ENCODE peak calls at places on chromosomes 2 and 18, in four cellular contexts. J, L, I and W are unnamed samples.

GRCh38 chr2:200373973-200374416 is 67.5 kb downstream of the SPATS2L start:
- DNase-seq in L (no peak), J (no peak), I (no peak), W (no peak)

GRCh38 chr18:74609535-74609934 is 11.9 kb downstream of the ZNF407 start:
- DNase-seq in J (no peak), I (no peak), L (no peak), W (no peak)

GRCh38 chr2:171688129-171688465 is 828 bp downstream of the DYNC1I2 start:
- DNase-seq in J (no peak), L (no peak), I (no peak), W (no peak)

GRCh38 chr2:190069936-190070696 is 7.6 kb upstream of the MSTN start:
- DNase-seq in L (no peak), J (peak; percentile 68), I (no peak), W (no peak)

GRCh38 chr2:131156452-131157149 is 51.5 kb downstream of the PLEKHB2 start:
- DNase-seq in J (no peak), L (no peak), I (no peak), W (no peak)

GRCh38 chr2:186695081-186695756 is 1.4 kb downstream of the FAM171B start:
- DNase-seq in I (no peak), J (no peak), L (no peak), W (no peak)

GRCh38 chr2:86027196-86027912 is 78.3 kb downstream of the POLR1A start:
- DNase-seq in L (no peak), J (no peak), I (no peak), W (no peak)

GRCh38 chr2:26564121-26564520 is 77.0 kb downstream of the CIB4 start:
- DNase-seq in L (no peak), J (no peak), I (no peak), W (peak; percentile 35)

GRCh38 chr2:45134014-45134413 is 124.8 kb upstream of the SIX2 start:
- DNase-seq in I (no peak), J (no peak), L (no peak), W (no peak)

GRCh38 chr2:112143150-112143549 is 5.0 kb downstream of the FBLN7 start:
- DNase-seq in J (no peak), L (peak; percentile 12), I (no peak), W (no peak)

GRCh38 chr2:6865346-6866238 is at the start of gene CMPK2:
- DNase-seq in J (peak; percentile 85), L (peak; percentile 55), I (no peak), W (peak; percentile 95)

GRCh38 chr2:98664323-98664722 is 55.9 kb downstream of the UNC50 start:
- DNase-seq in I (no peak), L (no peak), J (no peak), W (no peak)

GRCh38 chr2:157733263-157733662 is 104.6 kb upstream of the ACVR1C start:
- DNase-seq in I (no peak), J (no peak), L (no peak), W (no peak)

GRCh38 chr2:94876523-94876863 is 5.3 kb downstream of the TEKT4 start:
- DNase-seq in I (no peak), J (no peak), L (no peak), W (peak; percentile 60)

GRCh38 chr2:124080281-124081153 is 55.4 kb downstream of the CNTNAP5 start:
- DNase-seq in J (no peak), L (no peak), I (no peak), W (no peak)

GRCh38 chr2:56127773-56128170 is 56.0 kb upstream of the CCDC85A start:
- DNase-seq in L (no peak), J (no peak), I (no peak), W (no peak)

GRCh38 chr2:50491541-50492114 is 540.3 kb downstream of the NRXN1 start:
- DNase-seq in I (no peak), L (no peak), J (no peak), W (no peak)

GRCh38 chr2:84516234-84516986 is at the start of gene DNAH6:
- DNase-seq in J (peak; percentile 93), L (peak; percentile 92), I (peak; percentile 61), W (peak; percentile 92)

GRCh38 chr2:166234112-166234846 is 106.5 kb upstream of the SCN1A start:
- DNase-seq in L (no peak), I (no peak), J (no peak), W (no peak)

GRCh38 chr2:32805104-32806095 is 141.4 kb upstream of the LTBP1 start:
- DNase-seq in I (no peak), L (no peak), J (no peak), W (no peak)

GRCh38 chr2:171541202-171541884 is 19.1 kb downstream of the CYBRD1 start:
- DNase-seq in J (no peak), L (no peak), I (no peak), W (no peak)

GRCh38 chr2:200223385-200223784 is 83.1 kb upstream of the SPATS2L start:
- DNase-seq in I (no peak), J (no peak), L (no peak), W (no peak)

GRCh38 chr2:239459056-239459455 is 58.2 kb upstream of the HDAC4 start:
- DNase-seq in L (peak; percentile 25), J (peak; percentile 18), I (no peak), W (peak; percentile 61)

GRCh38 chr18:11972371-11973174 is 8.7 kb upstream of the IMPA2 start:
- DNase-seq in J (no peak), I (no peak), L (no peak), W (no peak)

GRCh38 chr18:27966872-27967271 is 210.1 kb downstream of the CDH2 start:
- DNase-seq in I (no peak), L (no peak), J (no peak), W (no peak)

GRCh38 chr2:65198737-65199136 is 28.9 kb upstream of the ACTR2 start:
- DNase-seq in L (no peak), J (no peak), I (no peak), W (no peak)

GRCh38 chr2:223469270-223470057 is 132.7 kb downstream of the SCG2 start:
- DNase-seq in I (no peak), J (no peak), L (no peak), W (no peak)

GRCh38 chr2:215906458-215906857 is 106.9 kb downstream of the MREG start:
- DNase-seq in J (no peak), L (no peak), I (no peak), W (no peak)

GRCh38 chr2:215901796-215902195 is 111.6 kb downstream of the MREG start:
- DNase-seq in L (no peak), I (no peak), J (no peak), W (no peak)

GRCh38 chr2:215905691-215906090 is 107.7 kb downstream of the MREG start:
- DNase-seq in I (no peak), L (no peak), J (no peak), W (no peak)

GRCh38 chr2:215903208-215903607 is 110.1 kb downstream of the MREG start:
- DNase-seq in I (no peak), L (no peak), J (no peak), W (no peak)

GRCh38 chr2:215904101-215904500 is 109.2 kb downstream of the MREG start:
- DNase-seq in I (no peak), J (no peak), L (no peak), W (no peak)
- H3K27ac ChIP-seq in I (no peak overlapping the region), J (no peak overlapping the region), L (no peak overlapping the region), W (no peak overlapping the region)

GRCh38 chr2:41935806-41936205 is 112.0 kb upstream of the PKDCC start:
- DNase-seq in L (no peak), J (no peak), I (no peak), W (no peak)

GRCh38 chr2:41937464-41937861 is 110.4 kb upstream of the PKDCC start:
- DNase-seq in I (no peak), L (peak; percentile 82), J (no peak), W (no peak)

GRCh38 chr2:41937921-41938708 is 109.7 kb upstream of the PKDCC start:
- DNase-seq in J (no peak), I (no peak), L (peak; percentile 97), W (no peak)

GRCh38 chr2:41935004-41935401 is 112.8 kb upstream of the PKDCC start:
- DNase-seq in L (no peak), J (no peak), I (no peak), W (no peak)

GRCh38 chr2:41936751-41937463 is 110.9 kb upstream of the PKDCC start:
- DNase-seq in J (no peak), I (no peak), L (peak; percentile 74), W (no peak)
- H3K27ac ChIP-seq in J (no peak overlapping the region), I (no peak overlapping the region), L (peak overlapping the region; percentile 64), W (no peak overlapping the region)

DNA sequence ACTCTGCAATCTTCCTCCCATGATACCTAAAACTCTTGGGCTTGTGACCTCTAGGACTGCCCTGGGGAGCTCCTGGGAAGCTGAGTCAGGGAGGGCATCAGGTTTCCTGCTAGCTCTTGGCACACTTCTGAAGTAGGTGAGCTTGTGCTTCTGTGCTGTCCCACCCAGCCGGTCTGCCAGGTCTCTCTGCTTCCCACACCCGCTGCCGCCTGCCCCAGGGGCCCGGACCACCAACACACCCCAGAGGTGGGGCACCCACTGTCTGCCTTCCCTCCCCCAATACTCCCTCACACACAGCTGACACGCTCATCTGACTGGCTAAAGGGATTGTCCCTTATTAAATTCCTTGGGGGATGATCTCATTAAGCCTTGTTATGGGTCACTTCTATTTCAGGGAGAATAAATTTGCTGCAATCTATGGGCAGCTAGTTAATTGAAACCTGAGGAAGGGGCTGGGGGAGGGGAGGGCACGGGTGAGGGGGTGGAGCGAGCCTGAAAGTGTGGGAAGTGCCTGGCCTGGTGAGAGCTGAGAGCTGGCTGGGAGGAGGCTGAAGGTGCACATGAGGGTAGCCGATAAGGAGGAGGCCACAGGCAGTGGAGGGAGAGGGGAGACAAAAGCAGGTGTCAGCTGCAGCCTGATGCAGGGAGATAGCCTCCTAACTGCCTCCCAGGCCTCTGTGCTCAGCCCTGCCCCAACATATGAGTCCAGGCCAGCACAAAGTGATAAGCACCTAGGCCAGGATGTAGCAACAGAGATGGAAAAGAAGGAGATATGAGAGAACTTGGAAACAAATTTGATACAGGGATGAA is 48.8 kb downstream of the HAUS1 start:
- DNase-seq in L (peak; percentile 67), I (no peak), J (no peak), W (no peak)
- H3K27ac ChIP-seq in L (peak overlapping the region; percentile 55), I (no peak overlapping the region), J (no peak overlapping the region), W (no peak overlapping the region)

DNA sequence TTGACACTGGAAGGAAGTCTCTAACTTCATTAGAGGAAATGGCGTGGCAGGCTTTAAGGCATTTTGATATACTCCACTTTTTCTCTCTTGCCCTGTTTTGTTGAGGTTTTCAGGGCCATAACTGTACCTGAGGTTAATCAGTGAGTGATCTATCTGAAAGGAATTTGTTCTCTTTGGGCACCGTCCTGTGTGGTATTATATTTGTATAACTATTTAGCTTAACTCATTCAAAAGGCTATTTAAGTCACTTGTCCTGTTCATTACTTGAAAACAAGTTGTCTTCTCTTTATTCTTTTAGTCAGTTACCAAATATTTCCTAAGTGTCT is 180.4 kb downstream of the NEDD4L start:
- DNase-seq in I (no peak), J (no peak), L (no peak), W (no peak)
- H3K27ac ChIP-seq in I (no peak overlapping the region), J (peak overlapping the region; percentile 97), L (peak overlapping the region; percentile 95), W (peak overlapping the region; percentile 47)